ENCODE peak calls at places on chromosomes 11 and 22, in nine cellular contexts. J is adrenal gland, N is endothelial cell of umbilical vein, I is body of pancreas, R is tibial nerve, V is A549, Q is spleen, L is breast epithelium, O is K562. C is an unnamed sample.

GRCh38 chr22:27241430-27242110 is 560.0 kb downstream of the MN1 start:
- DNase-seq in J (peak), N (peak), I (peak), R (no peak), V (no peak), Q (peak), L (no peak), O (no peak), C (no peak)

GRCh38 chr11:64713031-64713780 is 9.8 kb downstream of the NRXN2 start:
- DNase-seq in J (peak), N (peak), I (peak), R (no peak), V (peak), Q (no peak), L (peak), O (peak), C (no peak)

GRCh38 chr11:57645716-57646085 is 4.0 kb downstream of the YPEL4 start:
- DNase-seq in J (no peak), N (no peak), I (no peak), R (no peak), V (no peak), Q (no peak), L (no peak), O (no peak), C (no peak)

GRCh38 chr22:24244144-24244787 is 616 bp downstream of the GGT5 start:
- DNase-seq in J (no peak), N (peak), I (no peak), R (peak), V (no peak), Q (peak), L (peak), O (peak), C (peak)

GRCh38 chr11:31817621-31818493 is 6.7 kb upstream of the PAX6 start:
- DNase-seq in J (no peak), N (no peak), I (peak), R (no peak), V (no peak), Q (peak), L (no peak), O (no peak), C (no peak)

GRCh38 chr11:133793271-133793848 is 52.0 kb downstream of the SPATA19 start:
- DNase-seq in J (no peak), N (no peak), I (no peak), R (no peak), V (no peak), Q (no peak), L (no peak), O (no peak), C (no peak)

GRCh38 chr11:103070142-103070541 is 21.8 kb downstream of the DCUN1D5 start:
- DNase-seq in J (no peak), N (peak), I (no peak), R (no peak), V (no peak), Q (no peak), L (no peak), O (no peak), C (no peak)

GRCh38 chr22:46045459-46046298 is 68.7 kb upstream of the WNT7B start:
- DNase-seq in J (no peak), N (no peak), I (peak), R (no peak), V (no peak), Q (peak), L (no peak), O (no peak), C (no peak)

GRCh38 chr11:9266926-9267325 is 1.8 kb upstream of the DENND5A start:
- DNase-seq in J (no peak), N (no peak), I (no peak), R (no peak), V (no peak), Q (peak), L (no peak), O (no peak), C (no peak)

GRCh38 chr11:36034572-36035331 is 90.9 kb downstream of the LDLRAD3 start:
- DNase-seq in J (no peak), N (peak), I (no peak), R (no peak), V (peak), Q (no peak), L (no peak), O (no peak), C (no peak)

GRCh38 chr11:15819679-15820286 is 536.6 kb downstream of the SOX6 start:
- DNase-seq in J (peak), N (peak), I (peak), R (peak), V (peak), Q (peak), L (peak), O (peak), C (peak)

GRCh38 chr11:122850076-122850631 is 11.9 kb downstream of the CRTAM start:
- DNase-seq in J (no peak), N (no peak), I (no peak), R (no peak), V (no peak), Q (no peak), L (no peak), O (no peak), C (peak)

GRCh38 chr22:26398741-26399153 is 30.3 kb upstream of the ASPHD2 start:
- DNase-seq in J (peak), N (peak), I (peak), R (peak), V (peak), Q (no peak), L (peak), O (peak), C (peak)

GRCh38 chr22:16959345-16959930 is 48.6 kb downstream of the GAB4 start:
- DNase-seq in J (no peak), N (no peak), I (no peak), R (no peak), V (no peak), Q (no peak), L (no peak), O (peak), C (peak)

GRCh38 chr11:6736495-6737121 is 35.2 kb downstream of the OR2AG2 start:
- DNase-seq in J (no peak), N (no peak), I (no peak), R (no peak), V (no peak), Q (no peak), L (no peak), O (no peak), C (peak)

GRCh38 chr11:103420593-103420992 is 311.4 kb downstream of the DYNC2H1 start:
- DNase-seq in J (no peak), N (peak), I (no peak), R (no peak), V (no peak), Q (no peak), L (no peak), O (no peak), C (no peak)

GRCh38 chr11:87304350-87304749 is 266.6 kb downstream of the TMEM135 start:
- DNase-seq in J (no peak), N (no peak), I (no peak), R (no peak), V (no peak), Q (no peak), L (no peak), O (no peak), C (no peak)

DNA sequence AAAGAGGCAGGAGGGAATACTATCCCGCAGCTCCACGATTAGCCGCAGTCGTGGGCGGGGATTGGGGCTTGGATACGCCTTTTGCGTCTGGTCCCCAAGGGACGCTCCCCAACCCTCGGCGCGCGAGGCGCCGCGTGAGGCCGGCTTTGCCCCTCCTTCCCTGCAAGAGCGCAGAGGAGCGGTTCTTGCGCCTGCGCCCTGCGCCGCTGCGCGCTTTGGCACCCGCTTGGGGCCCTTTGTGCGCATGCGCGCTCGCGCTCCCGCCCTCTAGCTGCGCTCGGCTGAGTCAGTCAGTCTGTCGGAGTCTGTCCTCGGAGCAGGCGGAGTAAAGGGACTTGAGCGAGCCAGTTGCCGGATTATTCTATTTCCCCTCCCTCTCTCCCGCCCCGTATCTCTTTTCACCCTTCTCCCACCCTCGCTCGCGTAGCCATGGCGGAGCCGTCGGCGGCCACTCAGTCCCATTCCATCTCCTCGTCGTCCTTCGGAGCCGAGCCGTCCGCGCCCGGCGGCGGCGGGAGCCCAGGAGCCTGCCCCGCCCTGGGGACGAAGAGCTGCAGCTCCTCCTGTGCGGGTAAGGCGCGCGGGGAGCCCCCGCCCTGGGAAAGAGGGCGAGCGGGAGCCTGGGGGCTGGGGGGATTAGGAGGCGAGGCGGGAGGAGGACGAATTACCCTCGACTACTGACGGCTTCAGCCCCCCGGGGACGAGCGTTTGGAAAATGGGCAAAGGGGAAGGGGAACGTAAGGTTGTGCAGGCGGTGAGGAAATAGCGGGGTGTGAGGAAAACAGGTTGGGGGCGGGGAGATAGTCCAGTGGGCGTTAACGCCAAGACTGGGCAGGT is at the start of gene RTN3:
- DNase-seq in J (peak), N (peak), I (peak), R (peak), V (peak), Q (peak), L (peak), O (peak), C (peak)
- TF ChIP-seq POLR2A in J (peak), N (peak), I (peak), R (peak), V (peak), Q (peak), L (peak), O (peak), C (peak)

GRCh38 chr22:32475428-32476010 is 908 bp downstream of the FBXO7 start:
- DNase-seq in J (peak), N (peak), I (peak), R (no peak), V (peak), Q (peak), L (peak), O (no peak), C (peak)
- TF ChIP-seq POLR2A in J (no peak), N (no peak), I (no peak), R (no peak), V (no peak), Q (no peak), L (no peak), O (no peak), C (no peak)

DNA sequence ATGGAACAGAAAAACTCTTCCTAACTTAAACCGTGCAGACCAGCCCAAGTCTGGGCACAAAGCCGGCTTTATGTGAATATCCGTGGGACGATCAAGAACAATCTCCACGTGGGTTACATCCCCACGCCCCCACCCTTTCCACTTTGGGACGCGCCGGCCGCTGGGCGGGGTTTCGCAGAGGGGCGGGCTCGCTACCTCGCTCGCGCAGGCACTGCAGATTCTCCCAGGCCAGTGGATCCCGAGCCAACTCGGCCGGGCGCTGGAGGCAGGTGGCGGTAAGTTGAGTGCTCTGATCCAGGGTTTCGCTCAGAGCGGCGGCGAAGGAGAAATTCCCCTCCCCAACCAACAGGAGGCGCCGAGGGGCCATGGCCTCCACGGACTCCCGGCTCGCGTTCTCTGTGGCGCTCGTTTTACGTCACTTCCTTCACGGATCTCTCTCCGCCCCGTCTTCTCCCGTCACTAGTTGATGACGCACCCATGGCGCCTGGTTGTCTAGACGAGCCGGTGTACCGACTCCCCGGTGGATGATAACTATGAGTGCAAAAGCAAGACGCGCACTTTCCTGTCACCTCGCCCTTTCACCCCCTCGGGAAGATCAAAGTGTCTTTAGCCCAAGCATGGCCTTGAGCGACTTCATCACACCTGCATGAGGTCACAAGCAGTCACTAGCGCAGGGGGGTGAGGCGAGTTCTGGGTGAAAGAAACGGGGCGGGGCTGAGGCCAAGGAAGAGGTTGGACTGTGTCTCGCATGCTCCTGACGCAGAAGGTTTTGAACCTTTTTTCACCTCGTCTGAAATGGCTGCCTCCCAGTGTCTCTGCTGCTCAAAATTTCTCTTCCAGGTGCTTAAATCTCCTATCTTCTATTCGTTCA is at the start of the genes CFAP68 and FDXACB1:
- DNase-seq in J (peak), N (peak), I (peak), R (peak), V (peak), Q (peak), L (peak), O (peak), C (peak)
- TF ChIP-seq POLR2A in J (peak), N (peak), I (peak), R (peak), V (peak), Q (peak), L (peak), O (peak), C (peak)

DNA sequence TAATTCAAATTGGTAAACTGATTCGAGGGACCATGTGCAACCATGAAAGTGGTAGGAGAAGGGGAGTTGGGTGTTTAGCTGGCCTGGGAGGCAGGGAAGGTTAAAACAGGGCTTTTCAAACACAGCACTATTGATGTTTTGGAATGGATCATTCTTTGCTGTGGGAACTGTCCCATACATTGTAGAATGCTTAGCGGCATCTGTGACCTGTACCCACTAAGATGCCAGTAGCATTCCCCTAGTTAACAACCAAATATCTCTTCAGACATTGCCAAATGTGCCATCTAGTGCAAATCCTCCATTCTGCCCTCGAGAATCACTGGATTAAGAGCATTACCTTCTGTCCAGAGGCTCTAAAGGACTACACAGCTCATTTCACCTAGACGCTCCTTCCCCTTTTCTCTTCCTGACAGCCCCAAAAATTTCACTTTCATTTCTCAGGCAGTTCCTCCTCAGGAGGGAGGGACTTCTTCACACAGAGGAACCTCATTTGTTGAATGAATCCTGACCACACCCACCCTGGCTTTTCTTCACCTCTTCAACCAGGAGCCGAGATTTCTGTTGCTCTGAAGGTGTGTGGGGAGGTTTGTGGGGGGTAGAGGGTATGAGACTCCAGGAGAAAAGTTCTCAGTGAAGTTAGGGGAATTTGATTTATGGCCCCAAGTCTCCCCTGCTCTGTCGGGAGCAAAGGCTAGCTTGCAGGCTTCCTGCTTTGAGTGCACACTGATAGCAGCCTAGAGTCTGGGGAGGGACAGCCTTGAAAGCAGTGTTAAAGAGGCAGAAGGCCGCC is at the start of gene TRIM34:
- DNase-seq in J (peak), N (peak), I (peak), R (peak), V (peak), Q (peak), L (peak), O (peak), C (peak)
- TF ChIP-seq POLR2A in J (no peak), N (peak), I (peak), R (no peak), V (no peak), Q (no peak), L (no peak), O (peak), C (peak)

DNA sequence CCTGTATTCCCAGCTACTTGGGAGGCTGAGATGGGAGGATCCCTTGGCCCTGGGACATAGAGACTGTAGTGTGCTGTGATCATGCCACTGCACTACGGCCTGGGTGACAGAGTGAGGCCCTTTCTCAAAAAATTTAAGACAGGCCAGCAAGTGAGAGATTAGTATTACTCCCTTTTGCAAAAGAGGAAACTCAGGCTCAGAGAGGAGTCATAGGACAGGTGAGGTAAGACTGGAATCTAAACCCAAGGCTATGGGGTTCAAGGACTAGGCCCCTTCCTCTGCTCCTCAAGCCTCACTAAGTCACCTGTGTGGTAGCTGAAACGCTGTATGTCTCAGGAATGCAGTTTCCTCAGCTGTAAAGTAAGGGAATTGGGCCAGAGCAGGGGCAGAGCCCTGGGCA is 1.6 kb upstream of the P2RY2 start:
- DNase-seq in J (no peak), N (no peak), I (no peak), R (no peak), V (no peak), Q (no peak), L (no peak), O (no peak), C (peak)
- TF ChIP-seq POLR2A in J (no peak), N (no peak), I (no peak), R (no peak), V (no peak), Q (no peak), L (no peak), O (no peak), C (no peak)

C was measured in NB4.